ENCODE peak calls at places on chromosomes 2 and 18, in four cellular contexts. One of them, this sample, is unnamed. For H3K27me3, the result is how much of the 10 kb centered on the place peaks cover.

GRCh38 chr2:61091485-61091884 is 25.8 kb downstream of the SANBR start:
- DNase-seq in hepatocyte: no peak
- DNase-seq in prostate gland: no peak
- DNase-seq in tibial artery: no peak
- DNase-seq in this sample: no peak

GRCh38 chr2:186325827-186326535 is 160.1 kb upstream of the ZC3H15 start:
- DNase-seq in hepatocyte: peak
- DNase-seq in tibial artery: no peak
- DNase-seq in prostate gland: no peak
- DNase-seq in this sample: no peak

GRCh38 chr2:63432373-63432772 is 155.9 kb downstream of the WDPCP start:
- DNase-seq in hepatocyte: no peak
- DNase-seq in prostate gland: no peak
- DNase-seq in tibial artery: no peak
- DNase-seq in this sample: no peak

GRCh38 chr2:128472789-128473174 is 154.1 kb upstream of the HS6ST1 start:
- DNase-seq in hepatocyte: no peak
- DNase-seq in tibial artery: no peak
- DNase-seq in prostate gland: no peak
- DNase-seq in this sample: no peak

GRCh38 chr2:106342801-106343200 is 125.4 kb downstream of the RGPD3 start:
- DNase-seq in prostate gland: no peak
- DNase-seq in tibial artery: no peak
- DNase-seq in hepatocyte: no peak
- DNase-seq in this sample: no peak

GRCh38 chr18:11050966-11051365 is 98.4 kb downstream of the PIEZO2 start:
- DNase-seq in tibial artery: no peak
- DNase-seq in hepatocyte: no peak
- DNase-seq in prostate gland: no peak
- DNase-seq in this sample: no peak

GRCh38 chr2:30230479-30230854 is 867 bp upstream of the LBH start:
- DNase-seq in hepatocyte: peak
- DNase-seq in prostate gland: no peak
- DNase-seq in tibial artery: no peak
- DNase-seq in this sample: peak

GRCh38 chr2:98507461-98507860 is 62.8 kb downstream of the INPP4A start:
- DNase-seq in hepatocyte: no peak
- DNase-seq in prostate gland: no peak
- DNase-seq in tibial artery: no peak
- DNase-seq in this sample: no peak

GRCh38 chr2:139217641-139218040 is 437.5 kb upstream of the NXPH2 start:
- DNase-seq in prostate gland: no peak
- DNase-seq in tibial artery: no peak
- DNase-seq in hepatocyte: no peak
- DNase-seq in this sample: no peak

GRCh38 chr18:58807766-58808165 is 56.9 kb upstream of the ZNF532 start:
- DNase-seq in prostate gland: no peak
- DNase-seq in hepatocyte: no peak
- DNase-seq in tibial artery: no peak
- DNase-seq in this sample: no peak

GRCh38 chr2:129722306-129723020 is 257.0 kb upstream of the RAB6C start:
- DNase-seq in tibial artery: no peak
- DNase-seq in hepatocyte: no peak
- DNase-seq in prostate gland: no peak
- DNase-seq in this sample: no peak

GRCh38 chr2:71465356-71465755 is 12.0 kb downstream of the DYSF start:
- DNase-seq in tibial artery: no peak
- DNase-seq in prostate gland: no peak
- DNase-seq in hepatocyte: no peak
- DNase-seq in this sample: no peak
- H3K4me3 ChIP-seq in tibial artery: no peak
- H3K4me3 ChIP-seq in prostate gland: no peak
- H3K4me3 ChIP-seq in hepatocyte: no peak
- H3K4me3 ChIP-seq in this sample: no peak

GRCh38 chr2:219514836-219515235 is 554 bp downstream of the ASIC4 start:
- DNase-seq in tibial artery: no peak
- DNase-seq in hepatocyte: no peak
- DNase-seq in prostate gland: no peak
- DNase-seq in this sample: no peak
- H3K27me3 ChIP-seq in tibial artery: under half
- H3K27me3 ChIP-seq in hepatocyte: half or more
- H3K27me3 ChIP-seq in prostate gland: under half
- H3K27me3 ChIP-seq in this sample: half or more

GRCh38 chr2:189657867-189658266 is 3.4 kb upstream of the ASNSD1 start:
- DNase-seq in hepatocyte: peak
- DNase-seq in tibial artery: no peak
- DNase-seq in prostate gland: no peak
- DNase-seq in this sample: no peak
- H3K4me3 ChIP-seq in hepatocyte: no peak
- H3K4me3 ChIP-seq in tibial artery: no peak
- H3K4me3 ChIP-seq in prostate gland: no peak
- H3K4me3 ChIP-seq in this sample: no peak

GRCh38 chr2:10076988-10077527 is 3.2 kb downstream of the CYS1 start:
- DNase-seq in tibial artery: no peak
- DNase-seq in hepatocyte: peak
- DNase-seq in prostate gland: no peak
- DNase-seq in this sample: no peak
- H3K27me3 ChIP-seq in tibial artery: under half
- H3K27me3 ChIP-seq in hepatocyte: half or more
- H3K27me3 ChIP-seq in prostate gland: under half
- H3K27me3 ChIP-seq in this sample: under half

DNA sequence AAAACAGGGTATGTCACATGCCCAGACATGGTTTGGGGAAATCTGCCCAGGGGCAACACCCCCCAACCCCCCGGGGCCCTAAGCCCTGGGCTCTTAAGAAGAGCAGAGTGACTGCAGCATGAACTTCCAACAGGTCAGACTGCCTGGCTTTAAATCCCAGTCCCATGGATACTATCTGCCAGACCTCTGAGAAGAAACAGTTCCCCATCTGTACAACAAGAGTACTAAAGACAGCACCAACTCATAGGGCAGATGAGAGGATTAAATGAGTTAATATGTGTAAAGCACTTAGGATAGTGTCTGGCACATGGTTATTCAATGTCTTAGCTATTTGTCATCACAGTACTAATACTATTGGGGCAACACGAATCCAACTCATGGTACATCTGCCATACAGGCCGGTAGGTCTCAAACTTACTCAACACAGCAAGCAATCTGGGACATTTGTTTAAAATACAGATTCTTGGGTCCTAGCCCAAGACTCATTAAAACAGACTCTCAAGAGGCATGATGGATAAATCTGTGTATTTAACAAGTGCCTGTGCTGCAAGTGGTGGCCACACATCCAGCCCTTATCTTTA is 23.4 kb downstream of the CDH2 start:
- DNase-seq in tibial artery: no peak
- DNase-seq in hepatocyte: no peak
- DNase-seq in prostate gland: no peak
- DNase-seq in this sample: no peak
- H3K4me3 ChIP-seq in tibial artery: no peak
- H3K4me3 ChIP-seq in hepatocyte: no peak
- H3K4me3 ChIP-seq in prostate gland: no peak
- H3K4me3 ChIP-seq in this sample: no peak

GRCh38 chr2:26560892-26561291 is 80.3 kb downstream of the CIB4 start:
- DNase-seq in prostate gland: no peak
- DNase-seq in tibial artery: no peak
- DNase-seq in hepatocyte: no peak
- DNase-seq in this sample: no peak

GRCh38 chr2:26562811-26563645 is 78.1 kb downstream of the CIB4 start:
- DNase-seq in tibial artery: no peak
- DNase-seq in hepatocyte: no peak
- DNase-seq in prostate gland: peak
- DNase-seq in this sample: no peak

GRCh38 chr2:26561918-26562810 is 79.0 kb downstream of the CIB4 start:
- DNase-seq in tibial artery: no peak
- DNase-seq in prostate gland: no peak
- DNase-seq in hepatocyte: no peak
- DNase-seq in this sample: peak

GRCh38 chr2:26559556-26559955 is 81.6 kb downstream of the CIB4 start:
- DNase-seq in tibial artery: no peak
- DNase-seq in prostate gland: no peak
- DNase-seq in hepatocyte: no peak
- DNase-seq in this sample: no peak

GRCh38 chr2:26561376-26561775 is 79.8 kb downstream of the CIB4 start:
- DNase-seq in hepatocyte: no peak
- DNase-seq in prostate gland: no peak
- DNase-seq in tibial artery: no peak
- DNase-seq in this sample: no peak
- H3K27me3 ChIP-seq in hepatocyte: under half
- H3K27me3 ChIP-seq in prostate gland: under half
- H3K27me3 ChIP-seq in tibial artery: under half
- H3K27me3 ChIP-seq in this sample: half or more

GRCh38 chr2:191844706-191845105 is 2.2 kb downstream of the CAVIN2 start:
- DNase-seq in tibial artery: no peak
- DNase-seq in prostate gland: no peak
- DNase-seq in hepatocyte: no peak
- DNase-seq in this sample: no peak
- H3K4me3 ChIP-seq in tibial artery: peak
- H3K4me3 ChIP-seq in prostate gland: peak
- H3K4me3 ChIP-seq in hepatocyte: no peak
- H3K4me3 ChIP-seq in this sample: no peak